ENCODE peak calls at places on chromosome 3, in seven cellular contexts. One of them, this sample, is unnamed.

GRCh38 chr3:54931182-54931581 is 3.3 kb upstream of the LRTM1 start:
- DNase-seq in uterus: no peak
- DNase-seq in AG09309: no peak
- DNase-seq in pancreas: no peak
- DNase-seq in psoas muscle: no peak
- DNase-seq in foreskin fibroblast: peak; percentile 15
- DNase-seq in left ventricle myocardium inferior: no peak
- DNase-seq in this sample: no peak

GRCh38 chr3:186166036-186166435 is 57.1 kb upstream of the ETV5 start:
- DNase-seq in uterus: no peak
- DNase-seq in foreskin fibroblast: no peak
- DNase-seq in AG09309: no peak
- DNase-seq in pancreas: no peak
- DNase-seq in left ventricle myocardium inferior: no peak
- DNase-seq in psoas muscle: no peak
- DNase-seq in this sample: no peak

GRCh38 chr3:188583476-188584161 is 429.7 kb downstream of the LPP start:
- DNase-seq in psoas muscle: no peak
- DNase-seq in AG09309: no peak
- DNase-seq in foreskin fibroblast: no peak
- DNase-seq in left ventricle myocardium inferior: no peak
- DNase-seq in pancreas: no peak
- DNase-seq in uterus: no peak
- DNase-seq in this sample: peak; percentile 11

GRCh38 chr3:194112120-194113106 is 23.5 kb upstream of the HES1 start:
- DNase-seq in AG09309: no peak
- DNase-seq in psoas muscle: no peak
- DNase-seq in left ventricle myocardium inferior: no peak
- DNase-seq in pancreas: peak; percentile 93
- DNase-seq in foreskin fibroblast: no peak
- DNase-seq in uterus: no peak
- DNase-seq in this sample: no peak

GRCh38 chr3:65497846-65498245 is 540.9 kb downstream of the MAGI1 start:
- DNase-seq in pancreas: no peak
- DNase-seq in uterus: no peak
- DNase-seq in AG09309: no peak
- DNase-seq in psoas muscle: no peak
- DNase-seq in left ventricle myocardium inferior: no peak
- DNase-seq in foreskin fibroblast: peak; percentile 6
- DNase-seq in this sample: no peak

GRCh38 chr3:3015472-3016089 is 94.6 kb downstream of the IL5RA start:
- DNase-seq in AG09309: no peak
- DNase-seq in psoas muscle: no peak
- DNase-seq in pancreas: no peak
- DNase-seq in left ventricle myocardium inferior: no peak
- DNase-seq in uterus: no peak
- DNase-seq in foreskin fibroblast: peak; percentile 1
- DNase-seq in this sample: no peak

GRCh38 chr3:126666002-126666401 is 11.1 kb upstream of the TXNRD3 start:
- DNase-seq in left ventricle myocardium inferior: no peak
- DNase-seq in foreskin fibroblast: no peak
- DNase-seq in uterus: no peak
- DNase-seq in AG09309: no peak
- DNase-seq in psoas muscle: no peak
- DNase-seq in pancreas: no peak
- DNase-seq in this sample: no peak

GRCh38 chr3:185297867-185298266 is 44.0 kb upstream of the EHHADH start:
- DNase-seq in psoas muscle: no peak
- DNase-seq in foreskin fibroblast: no peak
- DNase-seq in AG09309: no peak
- DNase-seq in pancreas: no peak
- DNase-seq in left ventricle myocardium inferior: no peak
- DNase-seq in uterus: no peak
- DNase-seq in this sample: no peak

GRCh38 chr3:159390656-159391055 is 588.8 kb downstream of the MFSD1 start:
- DNase-seq in AG09309: no peak
- DNase-seq in pancreas: no peak
- DNase-seq in psoas muscle: no peak
- DNase-seq in foreskin fibroblast: no peak
- DNase-seq in uterus: no peak
- DNase-seq in left ventricle myocardium inferior: no peak
- DNase-seq in this sample: no peak

GRCh38 chr3:136193273-136194043 is 2.7 kb downstream of the MSL2 start:
- DNase-seq in psoas muscle: no peak
- DNase-seq in left ventricle myocardium inferior: no peak
- DNase-seq in AG09309: no peak
- DNase-seq in uterus: no peak
- DNase-seq in foreskin fibroblast: no peak
- DNase-seq in pancreas: no peak
- DNase-seq in this sample: no peak

GRCh38 chr3:119562307-119562961 is 3.0 kb upstream of the CD80 start:
- DNase-seq in foreskin fibroblast: no peak
- DNase-seq in left ventricle myocardium inferior: no peak
- DNase-seq in psoas muscle: no peak
- DNase-seq in AG09309: no peak
- DNase-seq in pancreas: no peak
- DNase-seq in uterus: no peak
- DNase-seq in this sample: no peak

DNA sequence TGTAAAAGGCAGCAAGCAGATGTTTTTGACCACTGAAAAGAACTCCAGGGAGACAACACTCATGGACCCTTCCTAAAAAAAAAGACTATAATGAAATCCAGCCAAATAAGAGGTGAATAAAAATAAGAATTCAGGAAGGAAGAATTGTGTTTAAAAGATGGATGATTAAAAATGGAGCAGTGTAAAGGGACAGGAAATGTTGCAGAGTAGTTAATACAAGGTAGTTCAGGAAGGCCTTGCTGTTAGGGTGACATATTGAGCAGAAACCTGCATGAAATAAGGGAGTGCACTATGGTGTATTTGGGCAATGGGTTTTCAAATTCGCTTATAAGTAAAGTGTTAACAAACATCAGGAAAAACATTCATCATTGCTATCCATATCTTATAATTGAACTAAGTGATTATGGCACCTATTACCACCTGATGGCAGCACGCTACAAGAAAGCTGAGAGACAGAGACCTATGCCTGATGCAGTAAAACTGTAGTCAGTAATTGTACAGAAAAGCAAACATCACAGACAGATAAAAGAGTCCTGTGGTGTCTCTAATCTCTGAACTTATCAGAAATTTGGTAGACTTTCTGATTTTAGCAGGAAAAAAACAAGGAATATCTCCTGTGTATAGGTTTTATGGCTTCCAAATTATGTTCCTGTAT is 5.8 kb upstream of the DBR1 start:
- DNase-seq in pancreas: no peak
- DNase-seq in psoas muscle: no peak
- DNase-seq in uterus: no peak
- DNase-seq in left ventricle myocardium inferior: no peak
- DNase-seq in AG09309: no peak
- DNase-seq in foreskin fibroblast: peak; percentile 59
- DNase-seq in this sample: peak; percentile 37
- TF ChIP-seq CTCF in pancreas: no peak
- TF ChIP-seq CTCF in psoas muscle: peak; percentile 43
- TF ChIP-seq CTCF in uterus: no peak
- TF ChIP-seq CTCF in left ventricle myocardium inferior: peak; percentile 48
- TF ChIP-seq CTCF in AG09309: peak; percentile 44
- TF ChIP-seq CTCF in foreskin fibroblast: no peak
- TF ChIP-seq CTCF in this sample: peak; percentile 71

GRCh38 chr3:95750097-95750496 is 1064.3 kb upstream of the EPHA6 start:
- DNase-seq in uterus: no peak
- DNase-seq in psoas muscle: no peak
- DNase-seq in pancreas: peak; percentile 15
- DNase-seq in left ventricle myocardium inferior: no peak
- DNase-seq in foreskin fibroblast: no peak
- DNase-seq in AG09309: no peak
- DNase-seq in this sample: no peak

GRCh38 chr3:95752199-95752598 is 1062.2 kb upstream of the EPHA6 start:
- DNase-seq in left ventricle myocardium inferior: no peak
- DNase-seq in foreskin fibroblast: no peak
- DNase-seq in pancreas: no peak
- DNase-seq in AG09309: no peak
- DNase-seq in uterus: no peak
- DNase-seq in psoas muscle: no peak
- DNase-seq in this sample: no peak
- TF ChIP-seq CTCF in left ventricle myocardium inferior: no peak
- TF ChIP-seq CTCF in foreskin fibroblast: no peak
- TF ChIP-seq CTCF in pancreas: no peak
- TF ChIP-seq CTCF in AG09309: no peak
- TF ChIP-seq CTCF in uterus: no peak
- TF ChIP-seq CTCF in psoas muscle: no peak
- TF ChIP-seq CTCF in this sample: no peak

GRCh38 chr3:30766522-30766921 is 127.9 kb downstream of the GADL1 start:
- DNase-seq in pancreas: no peak
- DNase-seq in foreskin fibroblast: no peak
- DNase-seq in left ventricle myocardium inferior: no peak
- DNase-seq in psoas muscle: no peak
- DNase-seq in AG09309: no peak
- DNase-seq in uterus: no peak
- DNase-seq in this sample: no peak

GRCh38 chr3:30770387-30770786 is 124.1 kb downstream of the GADL1 start:
- DNase-seq in psoas muscle: peak; percentile 30
- DNase-seq in left ventricle myocardium inferior: no peak
- DNase-seq in foreskin fibroblast: peak; percentile 98
- DNase-seq in AG09309: peak; percentile 59
- DNase-seq in uterus: peak; percentile 25
- DNase-seq in pancreas: peak; percentile 11
- DNase-seq in this sample: peak; percentile 85

GRCh38 chr3:30774062-30774461 is 120.4 kb downstream of the GADL1 start:
- DNase-seq in AG09309: no peak
- DNase-seq in pancreas: no peak
- DNase-seq in uterus: no peak
- DNase-seq in foreskin fibroblast: no peak
- DNase-seq in psoas muscle: no peak
- DNase-seq in left ventricle myocardium inferior: no peak
- DNase-seq in this sample: no peak

GRCh38 chr3:30768703-30769550 is 125.5 kb downstream of the GADL1 start:
- DNase-seq in uterus: peak; percentile 64
- DNase-seq in AG09309: peak; percentile 10
- DNase-seq in foreskin fibroblast: peak; percentile 82
- DNase-seq in left ventricle myocardium inferior: peak; percentile 67
- DNase-seq in pancreas: peak; percentile 37
- DNase-seq in psoas muscle: peak; percentile 74
- DNase-seq in this sample: peak; percentile 44
- TF ChIP-seq CTCF in uterus: peak; percentile 63
- TF ChIP-seq CTCF in AG09309: peak; percentile 89
- TF ChIP-seq CTCF in foreskin fibroblast: peak; percentile 86
- TF ChIP-seq CTCF in left ventricle myocardium inferior: peak; percentile 83
- TF ChIP-seq CTCF in pancreas: peak; percentile 59
- TF ChIP-seq CTCF in psoas muscle: peak; percentile 83
- TF ChIP-seq CTCF in this sample: peak; percentile 94

GRCh38 chr3:153595186-153595815 is 433.3 kb downstream of the RAP2B start:
- DNase-seq in pancreas: no peak
- DNase-seq in AG09309: peak; percentile 18
- DNase-seq in psoas muscle: no peak
- DNase-seq in uterus: no peak
- DNase-seq in foreskin fibroblast: peak; percentile 63
- DNase-seq in left ventricle myocardium inferior: no peak
- DNase-seq in this sample: peak; percentile 38
- TF ChIP-seq CTCF in pancreas: no peak
- TF ChIP-seq CTCF in AG09309: peak; percentile 77
- TF ChIP-seq CTCF in psoas muscle: peak; percentile 42
- TF ChIP-seq CTCF in uterus: peak; percentile 50
- TF ChIP-seq CTCF in foreskin fibroblast: peak; percentile 69
- TF ChIP-seq CTCF in left ventricle myocardium inferior: peak; percentile 66
- TF ChIP-seq CTCF in this sample: peak; percentile 80

GRCh38 chr3:115141018-115141757 is 5.9 kb downstream of the ZBTB20 start:
- DNase-seq in uterus: no peak
- DNase-seq in pancreas: no peak
- DNase-seq in foreskin fibroblast: no peak
- DNase-seq in left ventricle myocardium inferior: no peak
- DNase-seq in psoas muscle: no peak
- DNase-seq in AG09309: no peak
- DNase-seq in this sample: no peak
- TF ChIP-seq CTCF in uterus: no peak
- TF ChIP-seq CTCF in pancreas: no peak
- TF ChIP-seq CTCF in foreskin fibroblast: no peak
- TF ChIP-seq CTCF in left ventricle myocardium inferior: no peak
- TF ChIP-seq CTCF in psoas muscle: no peak
- TF ChIP-seq CTCF in AG09309: no peak
- TF ChIP-seq CTCF in this sample: no peak

DNA sequence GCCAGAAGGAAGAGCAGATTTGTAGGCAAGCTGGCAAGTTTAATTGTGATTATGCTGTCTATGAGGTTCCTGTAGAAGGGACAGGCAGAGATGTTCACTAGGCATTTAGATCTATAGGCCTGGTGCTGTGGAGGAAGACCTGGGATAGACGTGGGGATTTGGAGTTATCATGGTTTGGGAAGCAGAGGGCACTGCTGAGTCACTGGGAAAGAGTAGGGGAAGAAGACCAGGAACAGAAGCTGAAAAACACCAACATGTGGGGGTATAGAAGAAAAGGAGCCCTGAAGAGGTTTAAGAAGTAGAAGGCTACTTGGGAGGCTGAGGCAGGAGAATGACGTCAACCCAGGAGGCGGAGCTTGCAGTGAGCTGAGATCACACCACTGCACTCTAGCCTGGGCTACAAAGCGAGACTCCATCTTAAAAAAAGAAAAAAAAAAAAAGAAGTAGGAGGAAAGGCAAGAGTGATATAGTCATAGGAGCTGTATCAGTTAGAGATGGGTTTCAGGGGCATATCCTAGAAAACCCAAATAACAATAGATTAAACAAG is 19.3 kb downstream of the GRK7 start:
- DNase-seq in foreskin fibroblast: no peak
- DNase-seq in psoas muscle: no peak
- DNase-seq in pancreas: no peak
- DNase-seq in AG09309: no peak
- DNase-seq in uterus: no peak
- DNase-seq in left ventricle myocardium inferior: no peak
- DNase-seq in this sample: no peak
- TF ChIP-seq CTCF in foreskin fibroblast: no peak
- TF ChIP-seq CTCF in psoas muscle: peak; percentile 6
- TF ChIP-seq CTCF in pancreas: no peak
- TF ChIP-seq CTCF in AG09309: no peak
- TF ChIP-seq CTCF in uterus: peak; percentile 14
- TF ChIP-seq CTCF in left ventricle myocardium inferior: peak; percentile 40
- TF ChIP-seq CTCF in this sample: no peak

GRCh38 chr3:52454938-52455282 is 494 bp upstream of the NISCH start:
- DNase-seq in pancreas: no peak
- DNase-seq in psoas muscle: no peak
- DNase-seq in left ventricle myocardium inferior: no peak
- DNase-seq in uterus: no peak
- DNase-seq in foreskin fibroblast: no peak
- DNase-seq in AG09309: no peak
- DNase-seq in this sample: no peak

GRCh38 chr3:52455283-52456168 is at the start of gene NISCH:
- DNase-seq in pancreas: peak; percentile 87
- DNase-seq in psoas muscle: peak; percentile 94
- DNase-seq in left ventricle myocardium inferior: peak; percentile 93
- DNase-seq in uterus: peak; percentile 83
- DNase-seq in foreskin fibroblast: peak; percentile 92
- DNase-seq in AG09309: no peak
- DNase-seq in this sample: peak; percentile 61

GRCh38 chr3:52456800-52457183 is 1.4 kb downstream of the NISCH start:
- DNase-seq in pancreas: no peak
- DNase-seq in foreskin fibroblast: no peak
- DNase-seq in left ventricle myocardium inferior: no peak
- DNase-seq in psoas muscle: no peak
- DNase-seq in AG09309: no peak
- DNase-seq in uterus: no peak
- DNase-seq in this sample: no peak

GRCh38 chr3:52454235-52454937 is 545 bp upstream of the TNNC1 start:
- DNase-seq in pancreas: no peak
- DNase-seq in AG09309: no peak
- DNase-seq in foreskin fibroblast: no peak
- DNase-seq in psoas muscle: no peak
- DNase-seq in left ventricle myocardium inferior: peak; percentile 56
- DNase-seq in uterus: no peak
- DNase-seq in this sample: no peak

GRCh38 chr3:52456169-52456799 is 880 bp downstream of the NISCH start:
- DNase-seq in left ventricle myocardium inferior: no peak
- DNase-seq in psoas muscle: no peak
- DNase-seq in AG09309: no peak
- DNase-seq in uterus: no peak
- DNase-seq in foreskin fibroblast: peak; percentile 71
- DNase-seq in pancreas: no peak
- DNase-seq in this sample: no peak
- TF ChIP-seq CTCF in left ventricle myocardium inferior: no peak
- TF ChIP-seq CTCF in psoas muscle: no peak
- TF ChIP-seq CTCF in AG09309: no peak
- TF ChIP-seq CTCF in uterus: no peak
- TF ChIP-seq CTCF in foreskin fibroblast: no peak
- TF ChIP-seq CTCF in pancreas: no peak
- TF ChIP-seq CTCF in this sample: no peak

This sample was measured in HFFc6.